ENCODE peak calls at places on chromosome 5, in ten cellular contexts. W is kidney, N is adrenal gland, L is neural progenitor cell, M is left ventricle myocardium inferior, G is endothelial cell of umbilical vein, U is cardiac muscle cell, Y is A673, Z is colonic mucosa, A is GM23248. V is an unnamed sample.

GRCh38 chr5:146338774-146339714 is at the start of gene POU4F3:
- DNase-seq in W (no peak), M (no peak), Z (no peak), G (no peak), A (no peak), N (no peak), Y (peak), U (no peak), L (peak), V (no peak)

GRCh38 chr5:42772265-42772993 is 15.8 kb downstream of the CCDC152 start:
- DNase-seq in L (no peak), Z (no peak), G (no peak), N (no peak), A (peak), Y (no peak), M (no peak), U (peak), W (no peak), V (no peak)

GRCh38 chr5:36734422-36734821 is 128.0 kb downstream of the SLC1A3 start:
- DNase-seq in A (peak), L (peak), U (peak), G (no peak), Y (peak), M (no peak), N (no peak), Z (no peak), W (no peak), V (no peak)

GRCh38 chr5:52759381-52759780 is 28.3 kb upstream of the ITGA1 start:
- DNase-seq in W (no peak), U (no peak), A (peak), L (no peak), Z (no peak), M (no peak), G (no peak), Y (no peak), N (no peak), V (no peak)

GRCh38 chr5:18517641-18518380 is 883.6 kb downstream of the TAF11L14 start:
- DNase-seq in Y (no peak), A (no peak), W (no peak), L (no peak), N (no peak), U (no peak), M (no peak), G (no peak), Z (no peak), V (no peak)

GRCh38 chr5:14374100-14374499 is 207.5 kb upstream of the OTULINL start:
- DNase-seq in W (no peak), M (no peak), Z (no peak), A (no peak), Y (no peak), U (no peak), G (no peak), N (no peak), L (no peak), V (no peak)

GRCh38 chr5:1509346-1510085 is 14.2 kb downstream of the LPCAT1 start:
- DNase-seq in A (no peak), W (peak), L (no peak), M (peak), N (peak), Y (no peak), U (no peak), G (no peak), Z (no peak), V (no peak)

GRCh38 chr5:174317261-174317894 is 271.9 kb downstream of the NSG2 start:
- DNase-seq in A (peak), M (no peak), Y (peak), W (no peak), Z (no peak), U (peak), N (peak), G (no peak), L (peak), V (no peak)

GRCh38 chr5:53246042-53246836 is 136.7 kb upstream of the MOCS2 start:
- DNase-seq in A (peak), N (no peak), G (no peak), M (no peak), W (no peak), Z (no peak), U (peak), L (no peak), Y (no peak), V (no peak)

GRCh38 chr5:154962494-154962893 is 21.6 kb downstream of the MRPL22 start:
- DNase-seq in U (no peak), G (peak), N (no peak), M (no peak), Y (no peak), W (no peak), L (no peak), Z (no peak), A (peak), V (no peak)

GRCh38 chr5:171264842-171265241 is 44.2 kb upstream of the TLX3 start:
- DNase-seq in W (no peak), N (no peak), G (no peak), A (no peak), L (no peak), Y (no peak), Z (no peak), M (no peak), U (no peak), V (no peak)

GRCh38 chr5:153456993-153457392 is 33.5 kb upstream of the GRIA1 start:
- DNase-seq in G (no peak), W (no peak), A (no peak), Z (no peak), M (no peak), N (no peak), Y (no peak), L (no peak), U (no peak), V (no peak)

GRCh38 chr5:147756566-147756965 is 26.0 kb downstream of the JAKMIP2 start:
- DNase-seq in Y (no peak), L (no peak), A (no peak), G (no peak), W (no peak), M (no peak), Z (no peak), U (no peak), N (no peak), V (no peak)

GRCh38 chr5:100896054-100896453 is 7.0 kb downstream of the ST8SIA4 start:
- DNase-seq in U (no peak), A (no peak), L (no peak), Y (no peak), G (no peak), W (no peak), M (no peak), N (no peak), Z (no peak), V (no peak)

GRCh38 chr5:35789732-35790461 is 66.8 kb upstream of the IL7R start:
- DNase-seq in Z (no peak), Y (no peak), W (no peak), U (no peak), G (no peak), A (peak), L (no peak), M (no peak), N (no peak), V (no peak)

GRCh38 chr5:38323645-38324295 is 65.4 kb downstream of the EGFLAM start:
- DNase-seq in M (no peak), G (no peak), L (no peak), N (no peak), W (no peak), Y (no peak), A (peak), Z (no peak), U (peak), V (no peak)

GRCh38 chr5:24477958-24478357 is 166.8 kb downstream of the CDH10 start:
- DNase-seq in U (no peak), A (no peak), Y (no peak), M (no peak), L (no peak), G (no peak), Z (no peak), W (no peak), N (no peak), V (no peak)

GRCh38 chr5:170540276-170540675 is 36.5 kb downstream of the KCNIP1 start:
- DNase-seq in W (no peak), Y (no peak), U (no peak), L (no peak), A (no peak), M (no peak), Z (no peak), G (no peak), N (no peak), V (no peak)

GRCh38 chr5:132546108-132546507 is 2.8 kb upstream of the IL5 start:
- DNase-seq in N (no peak), G (no peak), M (no peak), Z (no peak), L (no peak), W (no peak), Y (no peak), A (no peak), U (no peak), V (no peak)

GRCh38 chr5:75363726-75364495 is 26.9 kb downstream of the HMGCR start:
- DNase-seq in A (no peak), W (no peak), U (no peak), M (no peak), Z (peak), L (no peak), G (no peak), N (no peak), Y (no peak), V (no peak)

GRCh38 chr5:130836729-130837660 is 328.1 kb downstream of the HINT1 start:
- DNase-seq in Z (no peak), A (no peak), U (peak), N (no peak), G (peak), L (no peak), M (no peak), W (no peak), Y (peak), V (no peak)

GRCh38 chr5:141476132-141476909 is 555 bp downstream of the PCDHGC3 start:
- DNase-seq in Y (peak), M (peak), W (peak), Z (peak), A (peak), G (peak), N (peak), L (peak), U (peak), V (no peak)

GRCh38 chr5:151740958-151741373 is 17.5 kb downstream of the ATOX1 start:
- DNase-seq in Z (no peak), L (no peak), N (no peak), W (no peak), Y (no peak), M (no peak), G (peak), U (peak), A (peak), V (no peak)

GRCh38 chr5:17089690-17090089 is 127.7 kb upstream of the BASP1 start:
- DNase-seq in U (no peak), A (peak), M (no peak), G (no peak), W (no peak), N (no peak), Z (no peak), Y (no peak), L (no peak), V (no peak)

GRCh38 chr5:9284781-9285307 is 261.0 kb downstream of the SEMA5A start:
- DNase-seq in M (no peak), L (no peak), A (peak), G (no peak), U (peak), Z (no peak), N (no peak), Y (no peak), W (no peak), V (no peak)

GRCh38 chr5:145780961-145781360 is 54.2 kb downstream of the PRELID2 start:
- DNase-seq in U (no peak), A (no peak), Y (no peak), G (no peak), N (no peak), L (peak), W (no peak), M (no peak), Z (no peak), V (no peak)

GRCh38 chr5:79547429-79547822 is 33.5 kb upstream of the HOMER1 start:
- DNase-seq in G (no peak), U (no peak), M (no peak), N (no peak), Z (no peak), Y (no peak), L (no peak), A (no peak), W (no peak), V (no peak)
- H3K27ac ChIP-seq in G (no peak), U (no peak), M (no peak), N (no peak), Z (no peak), Y (no peak), L (no peak), A (no peak), W (no peak), V (no peak)

GRCh38 chr5:2633992-2634391 is 117.5 kb downstream of the IRX2 start:
- DNase-seq in Z (no peak), Y (no peak), A (no peak), U (no peak), N (no peak), G (no peak), M (no peak), W (peak), L (no peak), V (no peak)

GRCh38 chr5:2629035-2629434 is 122.4 kb downstream of the IRX2 start:
- DNase-seq in Z (no peak), W (no peak), L (peak), Y (no peak), N (no peak), A (no peak), G (no peak), U (no peak), M (no peak), V (no peak)

GRCh38 chr5:2634399-2635176 is 116.9 kb downstream of the IRX2 start:
- DNase-seq in W (no peak), M (no peak), Z (no peak), N (no peak), L (no peak), G (no peak), U (no peak), A (no peak), Y (no peak), V (no peak)
- H3K4me3 ChIP-seq in W (no peak), M (no peak), Z (no peak), N (no peak), L (no peak), G (no peak), U (no peak), A (no peak), Y (no peak), V (no peak)

GRCh38 chr5:96957125-96958041 is 21.5 kb downstream of the LNPEP start:
- DNase-seq in U (no peak), W (no peak), A (no peak), M (no peak), Y (no peak), N (no peak), L (no peak), G (no peak), Z (no peak), V (no peak)

GRCh38 chr5:96958977-96959376 is 23.1 kb downstream of the LNPEP start:
- DNase-seq in L (no peak), Y (no peak), N (no peak), G (no peak), A (no peak), M (no peak), U (no peak), Z (no peak), W (no peak), V (no peak)

GRCh38 chr5:96952118-96952750 is 16.4 kb downstream of the LNPEP start:
- DNase-seq in U (no peak), M (no peak), G (no peak), Z (no peak), A (no peak), Y (no peak), N (no peak), L (no peak), W (no peak), V (no peak)

GRCh38 chr5:96952946-96953730 is 17.3 kb downstream of the LNPEP start:
- DNase-seq in L (no peak), A (no peak), U (no peak), Y (no peak), G (no peak), Z (no peak), M (no peak), W (no peak), N (no peak), V (no peak)
- H3K27ac ChIP-seq in L (no peak), A (no peak), U (peak), Y (no peak), G (no peak), Z (no peak), M (peak), W (peak), N (no peak), V (no peak)

DNA sequence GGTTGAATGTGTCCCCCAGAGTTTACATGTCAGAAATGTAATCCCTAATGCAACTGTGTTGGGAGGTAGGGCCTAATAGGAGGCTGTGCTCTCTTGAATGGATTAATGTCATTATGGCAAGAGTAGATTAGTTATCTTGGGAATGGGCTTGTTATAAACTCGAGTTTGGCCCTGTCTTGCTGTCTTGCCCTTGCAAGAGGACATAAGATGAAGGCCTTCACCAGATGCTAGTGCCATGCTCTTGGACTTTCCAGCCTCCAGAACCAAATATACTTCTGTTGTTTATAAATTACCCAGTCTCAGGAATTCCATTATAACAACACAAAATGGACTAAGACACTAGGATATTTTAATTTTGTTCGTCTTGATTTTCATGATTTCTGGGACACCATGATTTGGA is 5.4 kb downstream of the PIK3R1 start:
- DNase-seq in M (no peak), Y (no peak), U (no peak), W (no peak), A (no peak), L (no peak), Z (no peak), G (no peak), N (no peak), V (no peak)
- H3K4me3 ChIP-seq in M (no peak), Y (no peak), U (no peak), W (no peak), A (no peak), L (no peak), Z (no peak), G (no peak), N (no peak), V (no peak)

DNA sequence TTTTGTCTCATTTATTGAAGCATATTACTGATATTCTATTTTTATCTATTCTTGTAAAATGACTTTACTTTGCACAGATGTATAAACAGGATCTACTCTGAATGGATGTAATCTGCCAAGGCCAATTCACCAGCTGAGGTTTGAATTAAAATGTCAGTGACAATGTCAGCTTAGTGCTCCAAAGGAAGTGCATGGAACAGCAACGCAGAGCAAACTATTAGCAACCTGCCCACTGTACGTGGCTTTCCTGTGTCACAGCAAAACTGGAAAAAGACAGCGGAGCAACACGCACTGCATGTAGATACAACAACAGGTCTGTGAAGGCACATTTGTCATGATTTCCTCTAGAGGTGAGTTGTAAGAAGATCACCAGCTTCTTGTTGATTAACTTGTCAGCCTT is 409.4 kb downstream of the MED10 start:
- DNase-seq in U (no peak), M (no peak), L (no peak), W (no peak), A (no peak), Y (no peak), N (no peak), G (no peak), Z (no peak), V (no peak)
- H3K27ac ChIP-seq in U (no peak), M (no peak), L (no peak), W (no peak), A (no peak), Y (no peak), N (no peak), G (no peak), Z (no peak), V (no peak)

V was measured in CD8-positive, alpha-beta T cell.